ENCODE peak calls at places on chromosomes 7 and 10, in nine cellular contexts. U is foreskin fibroblast; R is thoracic aorta; O is Daoy; X is DMS153; K is GM04504; W is adipocyte; M is adrenal gland; P is stimulated activated CD4-positive, alpha-beta T cell treated with anti-CD3 and anti-CD28 coated beads, Interleukin-4, amount 100 ng/mL, for 24 hours. Z is an unnamed sample.

GRCh38 chr10:131698986-131699385 is 201.8 kb upstream of the PPP2R2D start:
- DNase-seq in U (no peak), R (no peak), O (no peak), X (no peak), K (no peak), W (no peak), M (no peak), P (no peak), Z (no peak)

GRCh38 chr10:125161570-125162139 is 1.3 kb upstream of the CTBP2 start:
- DNase-seq in U (no peak), R (no peak), O (no peak), X (no peak), K (no peak), W (no peak), M (peak), P (no peak), Z (no peak)

GRCh38 chr10:68403701-68404100 is 3.4 kb downstream of the RUFY2 start:
- DNase-seq in U (no peak), R (no peak), O (no peak), X (no peak), K (no peak), W (no peak), M (no peak), P (no peak), Z (no peak)

GRCh38 chr7:1923409-1924053 is 253.5 kb downstream of the ELFN1 start:
- DNase-seq in U (no peak), R (no peak), O (no peak), X (no peak), K (no peak), W (no peak), M (no peak), P (no peak), Z (no peak)

GRCh38 chr7:41916450-41916927 is 213.6 kb upstream of the INHBA start:
- DNase-seq in U (peak), R (peak), O (peak), X (no peak), K (peak), W (peak), M (peak), P (no peak), Z (peak)

GRCh38 chr7:39465055-39465929 is 100.9 kb upstream of the YAE1 start:
- DNase-seq in U (peak), R (no peak), O (peak), X (peak), K (peak), W (peak), M (peak), P (peak), Z (peak)

GRCh38 chr10:95485445-95485844 is 75.7 kb downstream of the SORBS1 start:
- DNase-seq in U (no peak), R (no peak), O (peak), X (no peak), K (no peak), W (no peak), M (no peak), P (no peak), Z (no peak)

GRCh38 chr10:68900427-68901105 is 549 bp upstream of the DDX50 start:
- DNase-seq in U (peak), R (peak), O (no peak), X (peak), K (peak), W (peak), M (no peak), P (no peak), Z (no peak)

GRCh38 chr7:25926009-25926408 is 226.0 kb upstream of the NFE2L3 start:
- DNase-seq in U (no peak), R (no peak), O (peak), X (no peak), K (no peak), W (no peak), M (peak), P (no peak), Z (peak)

GRCh38 chr7:131899271-131900030 is 343.0 kb upstream of the PODXL start:
- DNase-seq in U (no peak), R (no peak), O (peak), X (no peak), K (no peak), W (no peak), M (no peak), P (no peak), Z (no peak)

GRCh38 chr10:64430690-64431323 is 909.6 kb downstream of the REEP3 start:
- DNase-seq in U (no peak), R (no peak), O (no peak), X (no peak), K (peak), W (no peak), M (peak), P (no peak), Z (peak)